ENCODE peak calls at places on chromosomes 1 and 21, in five cellular contexts. P is neuronal stem cell, M is astrocyte, B is heart right ventricle, C is keratinocyte. L is an unnamed sample.

GRCh38 chr1:206951318-206952105 is 5.2 kb upstream of the PIGR start:
- DNase-seq in P (no peak), B (no peak), M (no peak), C (no peak), L (no peak)

GRCh38 chr1:48036693-48037386 is 39.7 kb upstream of the TRABD2B start:
- DNase-seq in C (no peak), P (no peak), B (no peak), M (peak), L (no peak)

GRCh38 chr1:231387770-231388669 is 34.1 kb downstream of the EGLN1 start:
- DNase-seq in P (no peak), C (no peak), M (peak), B (no peak), L (no peak)

GRCh38 chr1:223212441-223212840 is 69.4 kb upstream of the TLR5 start:
- DNase-seq in C (no peak), M (no peak), P (no peak), B (no peak), L (no peak)

GRCh38 chr1:166952002-166952746 is 23.2 kb downstream of the ILDR2 start:
- DNase-seq in M (peak), C (peak), P (no peak), B (no peak), L (no peak)

GRCh38 chr1:67158401-67158800 is 7.9 kb upstream of the IL23R start:
- DNase-seq in M (no peak), B (no peak), P (no peak), C (no peak), L (no peak)

GRCh38 chr1:78369546-78369945 is 121.2 kb upstream of the PTGFR start:
- DNase-seq in M (no peak), C (no peak), B (no peak), P (no peak), L (no peak)

GRCh38 chr1:58804853-58805252 is 21.0 kb upstream of the JUN start:
- DNase-seq in C (no peak), B (no peak), P (no peak), M (no peak), L (no peak)

GRCh38 chr1:55822896-55823295 is 607.7 kb upstream of the USP24 start:
- DNase-seq in B (no peak), M (no peak), P (no peak), C (no peak), L (no peak)

GRCh38 chr21:41636636-41637625 is 129.0 kb upstream of the TMPRSS2 start:
- DNase-seq in M (no peak), C (no peak), P (no peak), B (no peak), L (no peak)

GRCh38 chr21:27802816-27803475 is 836.1 kb upstream of the ADAMTS5 start:
- DNase-seq in M (no peak), P (peak), B (no peak), C (no peak), L (peak)

GRCh38 chr1:228490120-228491078 is 3.2 kb downstream of the RNF187 start:
- DNase-seq in M (no peak), B (no peak), P (no peak), C (no peak), L (no peak)

GRCh38 chr1:31782766-31783410 is 18.7 kb upstream of the ADGRB2 start:
- DNase-seq in C (no peak), M (no peak), P (no peak), B (no peak), L (no peak)

GRCh38 chr1:201125019-201125418 is 2.0 kb downstream of the ASCL5 start:
- DNase-seq in M (no peak), P (no peak), C (no peak), B (no peak), L (no peak)

GRCh38 chr1:110243146-110243545 is 33.0 kb downstream of the KCNC4 start:
- DNase-seq in P (no peak), B (no peak), C (no peak), M (no peak), L (no peak)

GRCh38 chr1:43573066-43573799 is 42.5 kb downstream of the PTPRF start:
- DNase-seq in C (no peak), M (no peak), B (peak), P (no peak), L (no peak)

GRCh38 chr1:147773215-147773715 is 12.9 kb upstream of the GJA5 start:
- DNase-seq in B (peak), P (no peak), C (no peak), M (no peak), L (no peak)

GRCh38 chr21:14989359-14989758 is 75.4 kb downstream of the NRIP1 start:
- DNase-seq in M (peak), C (no peak), P (no peak), B (no peak), L (no peak)

GRCh38 chr1:33155877-33156538 is 25.8 kb downstream of the TRIM62 start:
- DNase-seq in B (no peak), P (no peak), C (no peak), M (no peak), L (no peak)

GRCh38 chr1:212481438-212481767 is 48.7 kb downstream of the NENF start:
- DNase-seq in C (no peak), M (no peak), B (no peak), P (no peak), L (no peak)

GRCh38 chr1:94989398-94989797 is 62.5 kb upstream of the CNN3 start:
- DNase-seq in C (no peak), B (peak), P (no peak), M (no peak), L (peak)

GRCh38 chr1:5119496-5120234 is 465.3 kb downstream of the AJAP1 start:
- DNase-seq in C (no peak), B (no peak), P (no peak), M (no peak), L (no peak)

GRCh38 chr1:66351474-66351873 is 182.5 kb upstream of the SGIP1 start:
- DNase-seq in B (no peak), C (no peak), M (no peak), P (no peak), L (no peak)

GRCh38 chr1:81838600-81839218 is 38.0 kb downstream of the ADGRL2 start:
- DNase-seq in P (no peak), C (no peak), M (no peak), B (no peak), L (no peak)

GRCh38 chr1:107795471-107795870 is 169.5 kb downstream of the VAV3 start:
- DNase-seq in B (no peak), C (no peak), M (no peak), P (no peak), L (no peak)

GRCh38 chr1:240190881-240191385 is 99.2 kb downstream of the FMN2 start:
- DNase-seq in M (peak), C (no peak), B (no peak), P (no peak), L (peak)

GRCh38 chr1:119139857-119140176 is 636 bp downstream of the WARS2 start:
- DNase-seq in M (no peak), C (no peak), B (no peak), P (no peak), L (no peak)

GRCh38 chr21:44801468-44802395 is at the start of gene UBE2G2:
- DNase-seq in C (no peak), B (peak), M (peak), P (peak), L (peak)

GRCh38 chr1:2854151-2854550 is 52.7 kb upstream of the TTC34 start:
- DNase-seq in M (no peak), C (no peak), B (no peak), P (no peak), L (no peak)

GRCh38 chr21:21028275-21028814 is 30.1 kb downstream of the NCAM2 start:
- DNase-seq in M (no peak), B (no peak), C (no peak), P (no peak), L (no peak)

DNA sequence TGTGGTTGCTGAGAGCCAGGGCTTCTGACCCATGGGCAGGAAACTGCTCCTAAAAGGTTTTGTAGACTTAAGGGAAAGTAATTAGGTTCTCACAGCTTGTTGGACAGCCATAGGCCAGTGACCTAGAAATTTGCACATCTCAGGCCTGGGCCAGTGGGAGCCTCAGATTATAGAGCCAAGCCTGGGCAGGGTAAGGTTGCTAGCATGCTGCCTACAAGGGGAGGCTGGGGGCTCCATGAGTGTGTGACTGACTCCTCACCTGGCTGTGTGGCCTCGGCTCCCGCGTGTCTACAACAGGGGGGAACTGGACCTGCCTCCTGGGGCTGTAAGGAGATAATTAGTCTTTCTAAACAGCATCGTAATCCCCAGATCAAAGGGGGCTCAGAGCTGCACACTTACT is 230.6 kb upstream of the TMEM51 start:
- DNase-seq in P (no peak), C (no peak), B (no peak), M (no peak), L (no peak)
- H3K27ac ChIP-seq in P (no peak), C (no peak), B (no peak), M (no peak), L (no peak)

GRCh38 chr1:93668121-93668520 is 13.5 kb downstream of the BCAR3 start:
- DNase-seq in M (no peak), C (no peak), P (no peak), B (no peak), L (no peak)

GRCh38 chr1:93667642-93668041 is 14.0 kb downstream of the BCAR3 start:
- DNase-seq in P (no peak), B (no peak), C (no peak), M (no peak), L (no peak)

GRCh38 chr1:93670141-93670540 is 11.5 kb downstream of the BCAR3 start:
- DNase-seq in P (no peak), C (no peak), B (no peak), M (peak), L (no peak)

GRCh38 chr1:93668951-93669350 is 12.7 kb downstream of the BCAR3 start:
- DNase-seq in C (no peak), P (no peak), M (no peak), B (no peak), L (no peak)

DNA sequence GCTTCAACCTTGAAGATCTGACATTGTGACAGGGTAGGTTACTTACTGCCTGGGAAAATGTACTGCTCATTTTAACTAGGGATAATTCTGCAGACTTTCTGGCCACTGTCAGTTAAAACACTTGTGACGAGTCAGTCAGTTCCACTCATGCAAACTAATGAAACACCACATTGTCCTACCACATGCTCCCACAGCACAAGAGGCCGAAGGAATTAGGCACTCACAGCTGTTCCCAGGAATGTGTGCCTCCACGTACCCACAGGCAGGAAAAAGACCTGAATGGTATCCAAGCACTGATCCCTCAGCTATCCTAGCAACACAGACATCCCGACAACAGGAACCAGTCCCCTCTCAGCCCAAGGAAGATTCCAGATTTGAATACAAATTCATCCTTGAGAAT is 12.3 kb downstream of the BCAR3 start:
- DNase-seq in P (no peak), C (no peak), B (no peak), M (peak), L (no peak)
- H3K4me3 ChIP-seq in P (no peak), C (no peak), B (no peak), M (peak), L (no peak)

GRCh38 chr21:29149771-29150425 is 19.5 kb downstream of the MAP3K7CL start:
- DNase-seq in M (peak), B (no peak), P (no peak), C (no peak), L (no peak)
- H3K27ac ChIP-seq in M (peak), B (no peak), P (no peak), C (peak), L (no peak)

GRCh38 chr1:183040600-183040999 is 17.4 kb downstream of the LAMC1 start:
- DNase-seq in B (no peak), C (no peak), P (no peak), M (no peak), L (no peak)
- H3K4me3 ChIP-seq in B (no peak), C (no peak), P (no peak), M (no peak), L (no peak)

L was measured in uterus.